ENCODE peak calls at places on chromosomes 13 and 19, in seven cellular contexts. U, Y, Q, H, L, N and R are unnamed samples.

GRCh38 chr19:19778666-19779065 is 42.9 kb downstream of the ZNF506 start:
- DNase-seq in U (no peak), Y (no peak), Q (no peak), H (no peak), L (no peak), N (no peak), R (no peak)

GRCh38 chr13:40152145-40152544 is 496.7 kb downstream of the COG6 start:
- DNase-seq in U (peak; percentile 88), Y (no peak), Q (no peak), H (peak; percentile 49), L (no peak), N (no peak), R (peak; percentile 90)

GRCh38 chr19:35486268-35486708 is 4.0 kb downstream of the KRTDAP start:
- DNase-seq in U (no peak), Y (no peak), Q (no peak), H (no peak), L (no peak), N (no peak), R (no peak)

GRCh38 chr19:4101496-4101770 is 22.5 kb downstream of the MAP2K2 start:
- DNase-seq in U (no peak), Y (peak; percentile 71), Q (no peak), H (no peak), L (no peak), N (no peak), R (no peak)

GRCh38 chr13:43354147-43354945 is 331.0 kb downstream of the DNAJC15 start:
- DNase-seq in U (no peak), Y (no peak), Q (no peak), H (no peak), L (no peak), N (no peak), R (no peak)

GRCh38 chr13:33694546-33694945 is 123.4 kb upstream of the RFC3 start:
- DNase-seq in U (no peak), Y (no peak), Q (no peak), H (no peak), L (no peak), N (no peak), R (peak; percentile 53)

GRCh38 chr19:1854542-1855039 is 6.3 kb upstream of the REXO1 start:
- DNase-seq in U (no peak), Y (peak; percentile 87), Q (no peak), H (no peak), L (no peak), N (no peak), R (no peak)

GRCh38 chr19:38531515-38531914 is 86.2 kb downstream of the MAP4K1 start:
- DNase-seq in U (no peak), Y (peak; percentile 34), Q (no peak), H (no peak), L (no peak), N (no peak), R (no peak)

GRCh38 chr19:38743394-38744297 is 628 bp downstream of the CAPN12 start:
- DNase-seq in U (no peak), Y (peak; percentile 75), Q (no peak), H (no peak), L (peak; percentile 22), N (no peak), R (no peak)

GRCh38 chr13:62293081-62293480 is 877.4 kb upstream of the PCDH20 start:
- DNase-seq in U (peak; percentile 24), Y (no peak), Q (no peak), H (peak; percentile 23), L (peak; percentile 4), N (no peak), R (peak; percentile 39)

GRCh38 chr19:38055040-38055439 is 148.0 kb downstream of the SIPA1L3 start:
- DNase-seq in U (no peak), Y (no peak), Q (no peak), H (no peak), L (no peak), N (no peak), R (no peak)

GRCh38 chr19:50741179-50741933 is 18.2 kb downstream of the CLEC11A start:
- DNase-seq in U (no peak), Y (no peak), Q (no peak), H (no peak), L (peak; percentile 31), N (no peak), R (no peak)

GRCh38 chr19:14030997-14031718 is 404 bp upstream of the IL27RA start:
- DNase-seq in U (no peak), Y (no peak), Q (no peak), H (no peak), L (no peak), N (peak; percentile 36), R (no peak)

GRCh38 chr13:74423434-74423833 is 289.2 kb upstream of the KLF12 start:
- DNase-seq in U (no peak), Y (no peak), Q (no peak), H (no peak), L (no peak), N (no peak), R (no peak)

GRCh38 chr19:17847538-17848366 is at the start of gene JAK3:
- DNase-seq in U (peak; percentile 62), Y (peak; percentile 93), Q (peak; percentile 88), H (peak; percentile 46), L (peak; percentile 82), N (no peak), R (peak; percentile 33)

GRCh38 chr13:57138988-57139387 is 1.7 kb upstream of the PRR20A start:
- DNase-seq in U (no peak), Y (no peak), Q (no peak), H (no peak), L (no peak), N (no peak), R (no peak)

GRCh38 chr13:98918771-98919170 is 59.1 kb downstream of the DOCK9 start:
- DNase-seq in U (no peak), Y (no peak), Q (no peak), H (no peak), L (no peak), N (no peak), R (no peak)

DNA sequence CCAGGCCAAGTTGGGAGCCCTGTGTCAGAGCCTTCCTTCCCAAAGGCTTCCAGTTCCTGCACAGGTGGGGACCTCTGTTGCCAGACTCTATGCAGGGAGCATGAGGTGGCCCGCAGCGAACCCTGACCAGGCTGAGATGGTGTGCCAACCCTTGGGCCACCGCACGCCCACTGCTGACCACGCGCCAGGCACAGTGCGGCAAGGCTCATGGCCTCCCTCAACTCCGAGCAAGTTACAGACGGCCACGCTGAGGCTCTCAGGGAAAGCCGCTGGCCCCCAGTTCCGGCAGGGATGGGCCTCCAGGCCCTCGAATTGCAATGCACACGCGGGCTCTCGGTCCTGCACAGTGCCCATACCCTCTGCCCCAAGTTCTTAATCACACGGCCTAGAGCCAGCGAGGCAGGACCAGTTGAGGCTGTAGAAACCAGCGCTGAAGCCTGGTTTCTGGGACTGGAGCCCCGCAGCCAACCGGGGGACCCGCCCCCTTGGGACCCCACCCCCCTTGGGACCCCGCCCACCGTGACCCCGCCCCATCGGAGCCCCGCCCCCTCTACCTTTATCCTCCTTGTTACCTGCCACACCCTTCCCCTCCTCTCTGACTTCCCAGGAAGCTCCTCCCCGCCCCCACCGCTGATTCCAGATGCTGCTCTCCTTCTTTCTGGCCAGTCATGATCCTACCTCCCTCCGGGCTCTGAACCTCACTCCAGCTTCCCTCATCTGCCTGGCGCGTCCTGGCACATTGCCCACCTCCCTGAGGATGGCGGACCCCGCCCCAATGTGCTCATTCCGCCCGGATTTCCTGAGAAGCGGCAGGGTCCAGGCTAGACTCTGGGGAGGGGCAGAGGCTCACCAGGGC is 6.0 kb downstream of the PEX11G start:
- DNase-seq in U (peak; percentile 14), Y (no peak), Q (no peak), H (no peak), L (peak; percentile 66), N (no peak), R (peak; percentile 55)
- H3K4me3 ChIP-seq in U (no peak overlapping the region), Y (no peak overlapping the region), Q (no peak overlapping the region), H (no peak overlapping the region), L (no peak overlapping the region), N (no peak overlapping the region), R (no peak overlapping the region)

GRCh38 chr19:44585371-44586141 is 27.8 kb upstream of the IGSF23 start:
- DNase-seq in U (peak; percentile 39), Y (no peak), Q (no peak), H (peak; percentile 53), L (no peak), N (no peak), R (peak; percentile 46)
- TF ChIP-seq CTCF in U (peak; percentile 22), Y (no peak), Q (no peak), H (peak; percentile 19), L (peak; percentile 1), N (no peak), R (peak; percentile 40)

DNA sequence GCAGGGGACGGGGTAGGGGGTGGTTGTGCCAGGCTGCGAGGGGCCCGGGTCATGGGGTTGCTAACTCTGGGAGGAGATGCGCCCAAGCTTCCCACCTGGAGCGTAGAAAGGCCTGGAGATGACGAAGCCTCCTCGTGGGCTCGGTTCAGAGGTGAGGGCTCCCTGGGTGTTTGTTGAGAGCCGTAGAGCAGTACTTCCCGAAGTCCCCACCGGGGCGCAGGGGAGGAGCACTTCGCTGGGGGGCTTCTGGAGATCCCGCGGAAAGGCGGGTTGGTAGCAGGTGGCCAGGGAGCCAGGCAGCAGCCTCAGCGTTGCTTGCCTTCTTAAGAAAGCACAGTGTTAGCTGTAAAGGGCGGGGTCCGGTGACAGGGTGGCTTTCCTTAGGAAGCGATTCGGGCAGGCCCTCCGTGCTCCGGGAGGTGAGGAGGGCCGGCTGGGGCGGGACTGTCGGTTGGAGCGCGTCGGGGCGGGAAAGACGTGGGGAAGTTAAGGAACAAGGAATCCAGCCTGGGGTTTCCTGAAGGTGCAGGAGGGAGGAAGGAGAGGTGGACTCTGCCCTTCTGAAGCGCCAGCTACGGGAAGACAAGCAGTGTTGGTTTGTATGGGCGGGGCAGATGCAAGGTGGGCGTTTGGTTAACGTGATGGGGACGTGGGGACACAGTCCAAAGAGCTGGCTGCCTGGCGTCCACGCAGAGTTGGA is 3.3 kb downstream of the VSTM2B start:
- DNase-seq in U (no peak), Y (no peak), Q (no peak), H (no peak), L (peak; percentile 51), N (peak; percentile 34), R (no peak)
- H3K4me3 ChIP-seq in U (no peak overlapping the region), Y (no peak overlapping the region), Q (no peak overlapping the region), H (no peak overlapping the region), L (no peak overlapping the region), N (peak overlapping the region; percentile 49), R (no peak overlapping the region)

GRCh38 chr13:80069374-80069773 is 271.6 kb downstream of the SPRY2 start:
- DNase-seq in U (no peak), Y (no peak), Q (no peak), H (no peak), L (no peak), N (no peak), R (no peak)

GRCh38 chr13:80072231-80072630 is 268.7 kb downstream of the SPRY2 start:
- DNase-seq in U (no peak), Y (no peak), Q (no peak), H (no peak), L (no peak), N (no peak), R (no peak)

GRCh38 chr13:80070024-80070703 is 270.8 kb downstream of the SPRY2 start:
- DNase-seq in U (no peak), Y (no peak), Q (no peak), H (no peak), L (no peak), N (no peak), R (no peak)

GRCh38 chr13:80074143-80074752 is 266.7 kb downstream of the SPRY2 start:
- DNase-seq in U (no peak), Y (no peak), Q (no peak), H (no peak), L (no peak), N (no peak), R (no peak)

DNA sequence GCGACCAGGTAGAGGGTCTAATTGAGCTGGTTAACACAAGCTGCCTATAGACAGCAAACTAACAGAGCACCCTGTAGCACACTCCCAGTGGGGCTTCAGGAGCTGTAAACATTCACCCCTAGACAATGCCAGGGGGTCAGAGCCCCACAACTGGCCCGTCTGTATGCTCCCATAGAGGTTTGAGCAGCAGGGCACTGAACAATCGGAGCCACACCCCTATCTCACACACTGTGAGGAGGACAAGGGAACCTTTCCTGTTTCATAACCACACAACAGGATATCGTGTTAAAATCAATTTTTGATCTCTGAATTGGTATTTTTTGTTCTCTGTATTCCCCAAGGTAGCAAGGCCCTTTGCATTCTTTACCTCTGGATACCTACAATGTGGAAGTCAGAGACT is 266.1 kb downstream of the SPRY2 start:
- DNase-seq in U (no peak), Y (no peak), Q (no peak), H (no peak), L (no peak), N (no peak), R (no peak)
- TF ChIP-seq CTCF in U (no peak), Y (no peak), Q (no peak), H (no peak), L (no peak), N (no peak), R (no peak)